ENCODE peak calls at places on chromosomes 11 and 22, in six cellular contexts. One of them, this sample, is unnamed.

GRCh38 chr11:9351956-9352355 is 32.5 kb upstream of the IPO7 start:
- DNase-seq in C1 segment of cervical spinal cord: no peak
- DNase-seq in foreskin fibroblast: no peak
- DNase-seq in ELR: peak; percentile 75
- DNase-seq in cardiac muscle cell: no peak
- DNase-seq in DMS153: no peak
- DNase-seq in this sample: no peak

GRCh38 chr11:130159657-130160459 is at the start of gene ST14:
- DNase-seq in C1 segment of cervical spinal cord: no peak
- DNase-seq in foreskin fibroblast: no peak
- DNase-seq in ELR: no peak
- DNase-seq in cardiac muscle cell: peak; percentile 36
- DNase-seq in DMS153: peak; percentile 24
- DNase-seq in this sample: no peak

GRCh38 chr11:65041206-65042035 is at the start of gene SAC3D1:
- DNase-seq in C1 segment of cervical spinal cord: no peak
- DNase-seq in foreskin fibroblast: peak; percentile 23
- DNase-seq in ELR: peak; percentile 59
- DNase-seq in cardiac muscle cell: peak; percentile 74
- DNase-seq in DMS153: no peak
- DNase-seq in this sample: peak; percentile 46

GRCh38 chr11:63951779-63952536 is 13.2 kb downstream of the NAA40 start:
- DNase-seq in C1 segment of cervical spinal cord: no peak
- DNase-seq in foreskin fibroblast: no peak
- DNase-seq in ELR: no peak
- DNase-seq in cardiac muscle cell: no peak
- DNase-seq in DMS153: no peak
- DNase-seq in this sample: no peak

GRCh38 chr22:42436402-42436801 is 4.2 kb upstream of the NFAM1 start:
- DNase-seq in C1 segment of cervical spinal cord: no peak
- DNase-seq in foreskin fibroblast: no peak
- DNase-seq in ELR: no peak
- DNase-seq in cardiac muscle cell: no peak
- DNase-seq in DMS153: no peak
- DNase-seq in this sample: peak; percentile 49

GRCh38 chr22:49417326-49417725 is 410.3 kb downstream of the BRD1 start:
- DNase-seq in C1 segment of cervical spinal cord: no peak
- DNase-seq in foreskin fibroblast: no peak
- DNase-seq in ELR: no peak
- DNase-seq in cardiac muscle cell: no peak
- DNase-seq in DMS153: no peak
- DNase-seq in this sample: no peak

GRCh38 chr22:35394011-35394312 is 6.0 kb upstream of the MCM5 start:
- DNase-seq in C1 segment of cervical spinal cord: no peak
- DNase-seq in foreskin fibroblast: no peak
- DNase-seq in ELR: no peak
- DNase-seq in cardiac muscle cell: no peak
- DNase-seq in DMS153: no peak
- DNase-seq in this sample: no peak

GRCh38 chr11:64499261-64500004 is 91.6 kb upstream of the SLC22A12 start:
- DNase-seq in C1 segment of cervical spinal cord: no peak
- DNase-seq in foreskin fibroblast: no peak
- DNase-seq in ELR: no peak
- DNase-seq in cardiac muscle cell: no peak
- DNase-seq in DMS153: no peak
- DNase-seq in this sample: no peak

GRCh38 chr22:37177755-37178154 is 10.3 kb downstream of the C1QTNF6 start:
- DNase-seq in C1 segment of cervical spinal cord: no peak
- DNase-seq in foreskin fibroblast: no peak
- DNase-seq in ELR: no peak
- DNase-seq in cardiac muscle cell: no peak
- DNase-seq in DMS153: no peak
- DNase-seq in this sample: no peak

GRCh38 chr22:48477031-48477721 is 1350.5 kb downstream of the BRD1 start:
- DNase-seq in C1 segment of cervical spinal cord: peak; percentile 49
- DNase-seq in foreskin fibroblast: no peak
- DNase-seq in ELR: no peak
- DNase-seq in cardiac muscle cell: no peak
- DNase-seq in DMS153: no peak
- DNase-seq in this sample: no peak

GRCh38 chr11:13826505-13827278 is 135.8 kb upstream of the SPON1 start:
- DNase-seq in C1 segment of cervical spinal cord: no peak
- DNase-seq in foreskin fibroblast: peak; percentile 9
- DNase-seq in ELR: peak; percentile 58
- DNase-seq in cardiac muscle cell: no peak
- DNase-seq in DMS153: no peak
- DNase-seq in this sample: no peak

GRCh38 chr11:1300569-1301187 is 8.8 kb downstream of the TOLLIP start:
- DNase-seq in C1 segment of cervical spinal cord: no peak
- DNase-seq in foreskin fibroblast: no peak
- DNase-seq in ELR: no peak
- DNase-seq in cardiac muscle cell: no peak
- DNase-seq in DMS153: no peak
- DNase-seq in this sample: no peak

GRCh38 chr11:11849127-11849746 is 7.5 kb downstream of the USP47 start:
- DNase-seq in C1 segment of cervical spinal cord: no peak
- DNase-seq in foreskin fibroblast: peak; percentile 56
- DNase-seq in ELR: peak; percentile 79
- DNase-seq in cardiac muscle cell: peak; percentile 80
- DNase-seq in DMS153: peak; percentile 20
- DNase-seq in this sample: peak; percentile 12

GRCh38 chr11:61749607-61750217 is 2.7 kb upstream of the MYRF start:
- DNase-seq in C1 segment of cervical spinal cord: peak; percentile 92
- DNase-seq in foreskin fibroblast: no peak
- DNase-seq in ELR: no peak
- DNase-seq in cardiac muscle cell: no peak
- DNase-seq in DMS153: no peak
- DNase-seq in this sample: no peak

GRCh38 chr22:21593406-21594232 is 26.1 kb downstream of the UBE2L3 start:
- DNase-seq in C1 segment of cervical spinal cord: no peak
- DNase-seq in foreskin fibroblast: no peak
- DNase-seq in ELR: peak; percentile 35
- DNase-seq in cardiac muscle cell: no peak
- DNase-seq in DMS153: no peak
- DNase-seq in this sample: peak; percentile 8

GRCh38 chr22:36360871-36361383 is 26.8 kb downstream of the MYH9 start:
- DNase-seq in C1 segment of cervical spinal cord: no peak
- DNase-seq in foreskin fibroblast: no peak
- DNase-seq in ELR: no peak
- DNase-seq in cardiac muscle cell: no peak
- DNase-seq in DMS153: no peak
- DNase-seq in this sample: no peak

GRCh38 chr11:2645779-2646118 is 54.0 kb downstream of the KCNQ1OT1 start:
- DNase-seq in C1 segment of cervical spinal cord: no peak
- DNase-seq in foreskin fibroblast: no peak
- DNase-seq in ELR: no peak
- DNase-seq in cardiac muscle cell: no peak
- DNase-seq in DMS153: no peak
- DNase-seq in this sample: no peak

GRCh38 chr11:58592760-58593472 is 14.1 kb downstream of the ZFP91 start:
- DNase-seq in C1 segment of cervical spinal cord: no peak
- DNase-seq in foreskin fibroblast: no peak
- DNase-seq in ELR: no peak
- DNase-seq in cardiac muscle cell: no peak
- DNase-seq in DMS153: no peak
- DNase-seq in this sample: no peak

GRCh38 chr11:69950120-69950519 is 128.0 kb upstream of the ANO1 start:
- DNase-seq in C1 segment of cervical spinal cord: no peak
- DNase-seq in foreskin fibroblast: no peak
- DNase-seq in ELR: peak; percentile 51
- DNase-seq in cardiac muscle cell: no peak
- DNase-seq in DMS153: no peak
- DNase-seq in this sample: no peak

GRCh38 chr11:64331569-64332371 is 8.2 kb upstream of the CCDC88B start:
- DNase-seq in C1 segment of cervical spinal cord: no peak
- DNase-seq in foreskin fibroblast: peak; percentile 92
- DNase-seq in ELR: peak; percentile 96
- DNase-seq in cardiac muscle cell: peak; percentile 53
- DNase-seq in DMS153: peak; percentile 70
- DNase-seq in this sample: peak; percentile 79

GRCh38 chr11:16280256-16280682 is 76.1 kb downstream of the SOX6 start:
- DNase-seq in C1 segment of cervical spinal cord: no peak
- DNase-seq in foreskin fibroblast: no peak
- DNase-seq in ELR: no peak
- DNase-seq in cardiac muscle cell: no peak
- DNase-seq in DMS153: peak; percentile 95
- DNase-seq in this sample: peak; percentile 52

GRCh38 chr11:122804161-122804560 is 34.1 kb upstream of the CRTAM start:
- DNase-seq in C1 segment of cervical spinal cord: no peak
- DNase-seq in foreskin fibroblast: no peak
- DNase-seq in ELR: peak; percentile 72
- DNase-seq in cardiac muscle cell: no peak
- DNase-seq in DMS153: no peak
- DNase-seq in this sample: no peak

GRCh38 chr22:19723990-19724827 is 870 bp downstream of the GP1BB start:
- DNase-seq in C1 segment of cervical spinal cord: no peak
- DNase-seq in foreskin fibroblast: no peak
- DNase-seq in ELR: no peak
- DNase-seq in cardiac muscle cell: peak; percentile 81
- DNase-seq in DMS153: no peak
- DNase-seq in this sample: peak; percentile 17

GRCh38 chr11:3853545-3853842 is 2.0 kb upstream of the STIM1 start:
- DNase-seq in C1 segment of cervical spinal cord: no peak
- DNase-seq in foreskin fibroblast: no peak
- DNase-seq in ELR: no peak
- DNase-seq in cardiac muscle cell: no peak
- DNase-seq in DMS153: no peak
- DNase-seq in this sample: no peak

GRCh38 chr11:102323542-102324261 is 6.4 kb downstream of the BIRC3 start:
- DNase-seq in C1 segment of cervical spinal cord: no peak
- DNase-seq in foreskin fibroblast: peak; percentile 41
- DNase-seq in ELR: peak; percentile 82
- DNase-seq in cardiac muscle cell: no peak
- DNase-seq in DMS153: no peak
- DNase-seq in this sample: no peak

GRCh38 chr11:114296190-114296978 is at the start of gene NNMT:
- DNase-seq in C1 segment of cervical spinal cord: no peak
- DNase-seq in foreskin fibroblast: peak; percentile 96
- DNase-seq in ELR: peak; percentile 90
- DNase-seq in cardiac muscle cell: no peak
- DNase-seq in DMS153: no peak
- DNase-seq in this sample: peak; percentile 56

GRCh38 chr22:24695958-24696511 is 78.5 kb downstream of the PIWIL3 start:
- DNase-seq in C1 segment of cervical spinal cord: no peak
- DNase-seq in foreskin fibroblast: no peak
- DNase-seq in ELR: peak; percentile 38
- DNase-seq in cardiac muscle cell: peak; percentile 42
- DNase-seq in DMS153: no peak
- DNase-seq in this sample: no peak

GRCh38 chr11:112784323-112785073 is 176.7 kb upstream of the NCAM1 start:
- DNase-seq in C1 segment of cervical spinal cord: no peak
- DNase-seq in foreskin fibroblast: no peak
- DNase-seq in ELR: no peak
- DNase-seq in cardiac muscle cell: peak; percentile 83
- DNase-seq in DMS153: peak; percentile 48
- DNase-seq in this sample: no peak

GRCh38 chr11:60918941-60919275 is 5.0 kb downstream of the TMEM109 start:
- DNase-seq in C1 segment of cervical spinal cord: no peak
- DNase-seq in foreskin fibroblast: no peak
- DNase-seq in ELR: peak; percentile 75
- DNase-seq in cardiac muscle cell: no peak
- DNase-seq in DMS153: no peak
- DNase-seq in this sample: no peak

GRCh38 chr11:35464308-35464707 is 45.0 kb upstream of the SLC1A2 start:
- DNase-seq in C1 segment of cervical spinal cord: no peak
- DNase-seq in foreskin fibroblast: no peak
- DNase-seq in ELR: peak; percentile 44
- DNase-seq in cardiac muscle cell: no peak
- DNase-seq in DMS153: peak; percentile 5
- DNase-seq in this sample: no peak

This sample was measured in SHP77.